ENCODE peak calls at places on chromosomes 12 and 14, in ten cellular contexts. C is activated T-cell treated with anti-CD3 and anti-CD28 coated beads, Interleukin-2, amount 50 U/mL, for 72 hours; W is ACHN; D is HFFc6; R is neural progenitor cell; B is NCI-H2081; X is central memory CD4-positive, alpha-beta T cell; U is GM12878; Z is NCI-H2227 treated with DMSO at 0.1 percent for 48 hours; N is uterus. E is an unnamed sample.

GRCh38 chr12:13258212-13258611 is 61.7 kb downstream of the EMP1 start:
- DNase-seq in C (no peak), W (no peak), D (no peak), R (peak), B (no peak), X (no peak), U (no peak), Z (peak), N (no peak), E (no peak)

GRCh38 chr12:510071-510825 is 50.5 kb downstream of the B4GALNT3 start:
- DNase-seq in C (no peak), W (no peak), D (no peak), R (peak), B (peak), X (no peak), U (no peak), Z (peak), N (no peak), E (peak)

GRCh38 chr14:46344327-46344937 is 307.1 kb downstream of the RPL10L start:
- DNase-seq in C (no peak), W (peak), D (peak), R (peak), B (peak), X (no peak), U (peak), Z (no peak), N (no peak), E (peak)

GRCh38 chr12:57475271-57476161 is 4.2 kb downstream of the ARHGAP9 start:
- DNase-seq in C (no peak), W (peak), D (no peak), R (peak), B (no peak), X (no peak), U (no peak), Z (no peak), N (no peak), E (no peak)

GRCh38 chr14:75459099-75459741 is 31.4 kb downstream of the JDP2 start:
- DNase-seq in C (no peak), W (no peak), D (no peak), R (no peak), B (no peak), X (no peak), U (no peak), Z (no peak), N (no peak), E (no peak)

GRCh38 chr12:105262461-105263184 is 26.6 kb upstream of the APPL2 start:
- DNase-seq in C (no peak), W (no peak), D (no peak), R (no peak), B (no peak), X (no peak), U (no peak), Z (no peak), N (no peak), E (no peak)

GRCh38 chr12:3491938-3492867 is 1.2 kb downstream of the PRMT8 start:
- DNase-seq in C (peak), W (peak), D (peak), R (peak), B (no peak), X (no peak), U (no peak), Z (no peak), N (no peak), E (peak)

GRCh38 chr14:99853206-99853605 is 60.0 kb downstream of the EML1 start:
- DNase-seq in C (no peak), W (no peak), D (no peak), R (no peak), B (peak), X (no peak), U (no peak), Z (no peak), N (no peak), E (no peak)

GRCh38 chr12:26938660-26939185 is 453 bp downstream of the FGFR1OP2 start:
- DNase-seq in C (no peak), W (no peak), D (no peak), R (no peak), B (peak), X (no peak), U (no peak), Z (peak), N (no peak), E (peak)

GRCh38 chr12:11886339-11886738 is 184.4 kb upstream of the BCL2L14 start:
- DNase-seq in C (no peak), W (no peak), D (no peak), R (no peak), B (no peak), X (no peak), U (no peak), Z (no peak), N (no peak), E (no peak)

GRCh38 chr12:119725523-119725922 is 57.6 kb downstream of the PRKAB1 start:
- DNase-seq in C (no peak), W (no peak), D (no peak), R (no peak), B (no peak), X (no peak), U (no peak), Z (no peak), N (no peak), E (no peak)

GRCh38 chr12:72000969-72001648 is 62.5 kb downstream of the TPH2 start:
- DNase-seq in C (no peak), W (no peak), D (no peak), R (no peak), B (no peak), X (no peak), U (no peak), Z (no peak), N (no peak), E (no peak)

GRCh38 chr14:58966991-58967390 is 221.5 kb upstream of the DAAM1 start:
- DNase-seq in C (no peak), W (no peak), D (no peak), R (no peak), B (no peak), X (no peak), U (no peak), Z (no peak), N (no peak), E (no peak)

GRCh38 chr14:74980398-74980745 is 22.3 kb upstream of the EIF2B2 start:
- DNase-seq in C (no peak), W (no peak), D (no peak), R (no peak), B (no peak), X (no peak), U (no peak), Z (no peak), N (no peak), E (no peak)

GRCh38 chr12:65631621-65632111 is 192.6 kb upstream of the HMGA2 start:
- DNase-seq in C (no peak), W (peak), D (peak), R (no peak), B (no peak), X (no peak), U (no peak), Z (no peak), N (no peak), E (no peak)

GRCh38 chr12:31492599-31493196 is 98.2 kb downstream of the DENND5B start:
- DNase-seq in C (no peak), W (no peak), D (no peak), R (no peak), B (no peak), X (no peak), U (no peak), Z (no peak), N (no peak), E (no peak)

GRCh38 chr12:91225316-91225715 is 42.7 kb upstream of the DCN start:
- DNase-seq in C (no peak), W (no peak), D (no peak), R (no peak), B (no peak), X (no peak), U (no peak), Z (no peak), N (no peak), E (no peak)

GRCh38 chr12:123840765-123841425 is 78.8 kb downstream of the DNAH10 start:
- DNase-seq in C (no peak), W (no peak), D (no peak), R (no peak), B (no peak), X (no peak), U (no peak), Z (no peak), N (no peak), E (no peak)

GRCh38 chr12:27055966-27056365 is 26.4 kb downstream of the C12orf71 start:
- DNase-seq in C (no peak), W (no peak), D (no peak), R (no peak), B (no peak), X (no peak), U (no peak), Z (no peak), N (no peak), E (no peak)

GRCh38 chr12:98425859-98426258 is 89.5 kb upstream of the TMPO start:
- DNase-seq in C (no peak), W (no peak), D (no peak), R (no peak), B (no peak), X (no peak), U (no peak), Z (no peak), N (no peak), E (no peak)

GRCh38 chr14:69360438-69361108 is 37.5 kb downstream of the ERH start:
- DNase-seq in C (peak), W (no peak), D (no peak), R (no peak), B (no peak), X (no peak), U (no peak), Z (no peak), N (no peak), E (no peak)

GRCh38 chr14:49687942-49688700 is at the start of gene POLE2:
- DNase-seq in C (peak), W (peak), D (no peak), R (peak), B (peak), X (peak), U (no peak), Z (peak), N (peak), E (peak)

GRCh38 chr12:125090437-125090836 is 25.2 kb downstream of the AACS start:
- DNase-seq in C (no peak), W (no peak), D (no peak), R (no peak), B (no peak), X (no peak), U (no peak), Z (no peak), N (no peak), E (no peak)

GRCh38 chr14:51603495-51603894 is 48.2 kb upstream of the FRMD6 start:
- DNase-seq in C (no peak), W (no peak), D (no peak), R (no peak), B (no peak), X (no peak), U (no peak), Z (no peak), N (no peak), E (no peak)

GRCh38 chr12:124764451-124764850 is 99.2 kb downstream of the SCARB1 start:
- DNase-seq in C (no peak), W (peak), D (peak), R (no peak), B (peak), X (no peak), U (no peak), Z (no peak), N (no peak), E (no peak)

GRCh38 chr12:50734409-50735263 is 29.3 kb upstream of the ATF1 start:
- DNase-seq in C (peak), W (peak), D (peak), R (peak), B (peak), X (no peak), U (no peak), Z (peak), N (no peak), E (no peak)

GRCh38 chr14:89418452-89418851 is 1.4 kb upstream of the FOXN3 start:
- DNase-seq in C (no peak), W (no peak), D (no peak), R (no peak), B (peak), X (no peak), U (no peak), Z (no peak), N (peak), E (no peak)

GRCh38 chr12:8065991-8066594 is at the start of gene C3AR1:
- DNase-seq in C (peak), W (peak), D (peak), R (no peak), B (no peak), X (peak), U (no peak), Z (no peak), N (no peak), E (no peak)

GRCh38 chr14:101709962-101710891 is 51.3 kb upstream of the PPP2R5C start:
- DNase-seq in C (no peak), W (no peak), D (no peak), R (no peak), B (no peak), X (no peak), U (no peak), Z (no peak), N (no peak), E (no peak)

GRCh38 chr12:4089147-4089606 is 184.4 kb upstream of the CCND2 start:
- DNase-seq in C (no peak), W (no peak), D (no peak), R (no peak), B (no peak), X (no peak), U (no peak), Z (no peak), N (no peak), E (no peak)

E was measured in NCI-H1105 treated with DMSO at 0.1 percent for 48 hours.